ENCODE peak calls at places on chromosomes 6 and 20, in seven cellular contexts. One of them, this sample, is unnamed. For H3K9me3, the result is how much of the 10 kb centered on the place peaks cover.

GRCh38 chr6:124661231-124661630 is 301.0 kb upstream of the RNF217 start:
- DNase-seq in SK-N-SH: no peak
- DNase-seq in H1: no peak
- DNase-seq in HCT116: no peak
- DNase-seq in K562: no peak
- DNase-seq in GM12878: no peak
- DNase-seq in HepG2: no peak
- DNase-seq in this sample: peak

GRCh38 chr6:116106146-116106545 is 5.5 kb downstream of the NT5DC1 start:
- DNase-seq in SK-N-SH: no peak
- DNase-seq in H1: no peak
- DNase-seq in HCT116: no peak
- DNase-seq in K562: no peak
- DNase-seq in GM12878: no peak
- DNase-seq in HepG2: no peak
- DNase-seq in this sample: no peak

GRCh38 chr6:40996591-40997247 is 42.3 kb downstream of the UNC5CL start:
- DNase-seq in SK-N-SH: no peak
- DNase-seq in H1: no peak
- DNase-seq in HCT116: no peak
- DNase-seq in K562: peak
- DNase-seq in GM12878: no peak
- DNase-seq in HepG2: peak
- DNase-seq in this sample: peak

GRCh38 chr20:48771542-48771941 is 56.3 kb downstream of the PREX1 start:
- DNase-seq in SK-N-SH: no peak
- DNase-seq in H1: no peak
- DNase-seq in HCT116: no peak
- DNase-seq in K562: no peak
- DNase-seq in GM12878: no peak
- DNase-seq in HepG2: no peak
- DNase-seq in this sample: no peak

GRCh38 chr20:31674895-31675827 is 37.4 kb downstream of the COX4I2 start:
- DNase-seq in SK-N-SH: peak
- DNase-seq in H1: no peak
- DNase-seq in HCT116: no peak
- DNase-seq in K562: peak
- DNase-seq in GM12878: no peak
- DNase-seq in HepG2: no peak
- DNase-seq in this sample: no peak

GRCh38 chr6:16238658-16239089 is 287 bp downstream of the GMPR start:
- DNase-seq in SK-N-SH: peak
- DNase-seq in H1: peak
- DNase-seq in HCT116: no peak
- DNase-seq in K562: peak
- DNase-seq in GM12878: no peak
- DNase-seq in HepG2: no peak
- DNase-seq in this sample: no peak

GRCh38 chr20:35621560-35621946 is 5.9 kb downstream of the SPAG4 start:
- DNase-seq in SK-N-SH: no peak
- DNase-seq in H1: no peak
- DNase-seq in HCT116: no peak
- DNase-seq in K562: no peak
- DNase-seq in GM12878: no peak
- DNase-seq in HepG2: no peak
- DNase-seq in this sample: no peak

GRCh38 chr6:169427856-169428255 is 174.2 kb upstream of the THBS2 start:
- DNase-seq in SK-N-SH: no peak
- DNase-seq in H1: no peak
- DNase-seq in HCT116: no peak
- DNase-seq in K562: no peak
- DNase-seq in GM12878: no peak
- DNase-seq in HepG2: no peak
- DNase-seq in this sample: no peak

GRCh38 chr6:170152989-170153388 is 137.9 kb downstream of the DLL1 start:
- DNase-seq in SK-N-SH: no peak
- DNase-seq in H1: no peak
- DNase-seq in HCT116: peak
- DNase-seq in K562: peak
- DNase-seq in GM12878: no peak
- DNase-seq in HepG2: peak
- DNase-seq in this sample: peak

GRCh38 chr20:62590301-62591121 is 51.8 kb upstream of the SLCO4A1 start:
- DNase-seq in SK-N-SH: no peak
- DNase-seq in H1: no peak
- DNase-seq in HCT116: no peak
- DNase-seq in K562: no peak
- DNase-seq in GM12878: no peak
- DNase-seq in HepG2: no peak
- DNase-seq in this sample: no peak

GRCh38 chr6:143449731-143450452 is 603 bp downstream of the ADAT2 start:
- DNase-seq in SK-N-SH: peak
- DNase-seq in H1: peak
- DNase-seq in HCT116: no peak
- DNase-seq in K562: peak
- DNase-seq in GM12878: peak
- DNase-seq in HepG2: peak
- DNase-seq in this sample: no peak

GRCh38 chr6:73309784-73310502 is 44.1 kb downstream of the DPPA5 start:
- DNase-seq in SK-N-SH: peak
- DNase-seq in H1: peak
- DNase-seq in HCT116: peak
- DNase-seq in K562: peak
- DNase-seq in GM12878: no peak
- DNase-seq in HepG2: no peak
- DNase-seq in this sample: no peak

GRCh38 chr6:3081965-3082364 is 13.7 kb downstream of the RIPK1 start:
- DNase-seq in SK-N-SH: no peak
- DNase-seq in H1: no peak
- DNase-seq in HCT116: no peak
- DNase-seq in K562: no peak
- DNase-seq in GM12878: no peak
- DNase-seq in HepG2: no peak
- DNase-seq in this sample: no peak

GRCh38 chr6:118663993-118664985 is 12.9 kb upstream of the CEP85L start:
- DNase-seq in SK-N-SH: no peak
- DNase-seq in H1: no peak
- DNase-seq in HCT116: no peak
- DNase-seq in K562: no peak
- DNase-seq in GM12878: no peak
- DNase-seq in HepG2: no peak
- DNase-seq in this sample: no peak

GRCh38 chr6:77341058-77341986 is 122.0 kb downstream of the HTR1B start:
- DNase-seq in SK-N-SH: no peak
- DNase-seq in H1: no peak
- DNase-seq in HCT116: no peak
- DNase-seq in K562: no peak
- DNase-seq in GM12878: no peak
- DNase-seq in HepG2: no peak
- DNase-seq in this sample: no peak

GRCh38 chr6:105990151-105990550 is 96.0 kb upstream of the PRDM1 start:
- DNase-seq in SK-N-SH: no peak
- DNase-seq in H1: no peak
- DNase-seq in HCT116: no peak
- DNase-seq in K562: no peak
- DNase-seq in GM12878: no peak
- DNase-seq in HepG2: no peak
- DNase-seq in this sample: no peak

GRCh38 chr6:21033575-21034026 is 499.3 kb downstream of the CDKAL1 start:
- DNase-seq in SK-N-SH: peak
- DNase-seq in H1: no peak
- DNase-seq in HCT116: no peak
- DNase-seq in K562: no peak
- DNase-seq in GM12878: no peak
- DNase-seq in HepG2: no peak
- DNase-seq in this sample: no peak

GRCh38 chr6:129672345-129672691 is 37.7 kb downstream of the ARHGAP18 start:
- DNase-seq in SK-N-SH: no peak
- DNase-seq in H1: no peak
- DNase-seq in HCT116: no peak
- DNase-seq in K562: no peak
- DNase-seq in GM12878: no peak
- DNase-seq in HepG2: no peak
- DNase-seq in this sample: no peak

GRCh38 chr6:166924531-166924930 is 31.8 kb downstream of the RNASET2 start:
- DNase-seq in SK-N-SH: no peak
- DNase-seq in H1: no peak
- DNase-seq in HCT116: no peak
- DNase-seq in K562: no peak
- DNase-seq in GM12878: no peak
- DNase-seq in HepG2: no peak
- DNase-seq in this sample: no peak

GRCh38 chr20:8464368-8464767 is 332.3 kb downstream of the PLCB1 start:
- DNase-seq in SK-N-SH: no peak
- DNase-seq in H1: no peak
- DNase-seq in HCT116: peak
- DNase-seq in K562: no peak
- DNase-seq in GM12878: no peak
- DNase-seq in HepG2: peak
- DNase-seq in this sample: no peak

GRCh38 chr6:157074969-157075368 is 248.3 kb downstream of the TMEM242 start:
- DNase-seq in SK-N-SH: no peak
- DNase-seq in H1: no peak
- DNase-seq in HCT116: no peak
- DNase-seq in K562: no peak
- DNase-seq in GM12878: no peak
- DNase-seq in HepG2: no peak
- DNase-seq in this sample: no peak

GRCh38 chr6:47094351-47094925 is 52.3 kb upstream of the ADGRF1 start:
- DNase-seq in SK-N-SH: no peak
- DNase-seq in H1: no peak
- DNase-seq in HCT116: no peak
- DNase-seq in K562: no peak
- DNase-seq in GM12878: no peak
- DNase-seq in HepG2: peak
- DNase-seq in this sample: no peak

GRCh38 chr6:68158256-68158655 is 476.8 kb upstream of the ADGRB3 start:
- DNase-seq in SK-N-SH: no peak
- DNase-seq in H1: no peak
- DNase-seq in HCT116: no peak
- DNase-seq in K562: no peak
- DNase-seq in GM12878: no peak
- DNase-seq in HepG2: no peak
- DNase-seq in this sample: no peak

GRCh38 chr20:2742934-2743559 is 50.5 kb downstream of the EBF4 start:
- DNase-seq in SK-N-SH: peak
- DNase-seq in H1: peak
- DNase-seq in HCT116: peak
- DNase-seq in K562: peak
- DNase-seq in GM12878: no peak
- DNase-seq in HepG2: peak
- DNase-seq in this sample: peak

GRCh38 chr6:14501240-14501639 is 383.7 kb downstream of the CD83 start:
- DNase-seq in SK-N-SH: no peak
- DNase-seq in H1: no peak
- DNase-seq in HCT116: no peak
- DNase-seq in K562: no peak
- DNase-seq in GM12878: no peak
- DNase-seq in HepG2: no peak
- DNase-seq in this sample: peak

GRCh38 chr20:20638877-20639276 is 73.6 kb downstream of the RALGAPA2 start:
- DNase-seq in SK-N-SH: no peak
- DNase-seq in H1: no peak
- DNase-seq in HCT116: no peak
- DNase-seq in K562: no peak
- DNase-seq in GM12878: no peak
- DNase-seq in HepG2: no peak
- DNase-seq in this sample: no peak

GRCh38 chr6:149419696-149420404 is 19.8 kb downstream of the SUMO4 start:
- DNase-seq in SK-N-SH: no peak
- DNase-seq in H1: no peak
- DNase-seq in HCT116: no peak
- DNase-seq in K562: no peak
- DNase-seq in GM12878: no peak
- DNase-seq in HepG2: no peak
- DNase-seq in this sample: no peak

GRCh38 chr6:11953641-11954040 is 58.5 kb upstream of the HIVEP1 start:
- DNase-seq in SK-N-SH: no peak
- DNase-seq in H1: no peak
- DNase-seq in HCT116: no peak
- DNase-seq in K562: no peak
- DNase-seq in GM12878: no peak
- DNase-seq in HepG2: no peak
- DNase-seq in this sample: no peak
- TF ChIP-seq YY1 in SK-N-SH: no peak
- TF ChIP-seq YY1 in H1: no peak
- TF ChIP-seq YY1 in HCT116: no peak
- TF ChIP-seq YY1 in K562: no peak
- TF ChIP-seq YY1 in GM12878: no peak
- TF ChIP-seq YY1 in HepG2: no peak
- TF ChIP-seq YY1 in this sample: no peak

GRCh38 chr20:56117350-56117749 is 112.0 kb upstream of the CBLN4 start:
- DNase-seq in SK-N-SH: no peak
- DNase-seq in H1: no peak
- DNase-seq in HCT116: no peak
- DNase-seq in K562: no peak
- DNase-seq in GM12878: no peak
- DNase-seq in HepG2: no peak
- DNase-seq in this sample: no peak
- H3K9me3 ChIP-seq in SK-N-SH: under half
- H3K9me3 ChIP-seq in H1: half or more
- H3K9me3 ChIP-seq in HCT116: under half
- H3K9me3 ChIP-seq in K562: under half
- H3K9me3 ChIP-seq in GM12878: under half
- H3K9me3 ChIP-seq in HepG2: half or more
- H3K9me3 ChIP-seq in this sample: under half

DNA sequence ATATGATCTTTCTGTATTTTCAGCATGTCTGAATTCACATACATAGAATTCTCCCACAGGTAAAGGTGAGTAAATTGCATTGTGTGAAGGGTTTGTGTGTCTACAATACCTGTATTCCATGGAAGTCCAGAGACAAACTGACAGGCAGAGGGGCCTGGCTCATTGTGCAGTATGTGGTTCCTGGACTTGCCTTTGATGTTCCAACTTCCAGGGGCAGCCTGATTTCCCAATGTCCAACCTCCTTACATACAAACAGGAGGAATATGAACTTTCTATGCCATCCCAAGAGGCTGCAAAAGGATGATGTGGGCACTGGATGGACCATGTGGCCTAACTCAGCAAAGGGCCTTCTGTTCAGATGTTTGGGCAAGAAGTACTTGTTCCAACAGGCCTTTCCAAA is 58.5 kb downstream of the LYRM4 start:
- DNase-seq in SK-N-SH: no peak
- DNase-seq in H1: no peak
- DNase-seq in HCT116: no peak
- DNase-seq in K562: no peak
- DNase-seq in GM12878: no peak
- DNase-seq in HepG2: peak
- DNase-seq in this sample: no peak
- TF ChIP-seq YY1 in SK-N-SH: no peak
- TF ChIP-seq YY1 in H1: no peak
- TF ChIP-seq YY1 in HCT116: no peak
- TF ChIP-seq YY1 in K562: no peak
- TF ChIP-seq YY1 in GM12878: no peak
- TF ChIP-seq YY1 in HepG2: no peak
- TF ChIP-seq YY1 in this sample: no peak

DNA sequence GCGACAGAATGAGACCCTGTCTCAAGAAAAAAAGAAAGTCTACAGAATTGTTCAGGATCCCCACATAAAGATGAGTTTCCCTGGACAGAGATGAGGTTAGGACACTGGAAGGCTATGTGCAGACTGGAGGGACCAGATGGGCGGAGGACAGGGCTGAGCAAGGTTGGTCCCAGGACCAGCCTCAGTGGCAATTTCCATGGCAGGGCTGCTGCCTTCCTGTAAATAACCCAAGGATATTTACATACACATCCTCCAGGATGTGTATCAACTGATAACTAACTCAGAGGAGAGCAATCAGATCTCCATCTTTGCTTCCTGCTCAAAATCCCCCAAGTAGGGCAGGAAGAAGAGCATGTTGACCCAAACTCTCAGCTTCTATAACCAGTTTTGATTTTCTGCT is 58.8 kb downstream of the RSPH3 start:
- DNase-seq in SK-N-SH: no peak
- DNase-seq in H1: no peak
- DNase-seq in HCT116: no peak
- DNase-seq in K562: no peak
- DNase-seq in GM12878: no peak
- DNase-seq in HepG2: no peak
- DNase-seq in this sample: no peak
- H3K9me3 ChIP-seq in SK-N-SH: under half
- H3K9me3 ChIP-seq in H1: under half
- H3K9me3 ChIP-seq in HCT116: under half
- H3K9me3 ChIP-seq in K562: under half
- H3K9me3 ChIP-seq in GM12878: under half
- H3K9me3 ChIP-seq in HepG2: under half
- H3K9me3 ChIP-seq in this sample: under half

This sample was measured in NT2/D1.